ENCODE peak calls at places on chromosomes 7 and 10, in ten cellular contexts. Q, L, V, Z, S, C, N, D, O and F are unnamed samples.
A peak's percentile ranks its signal among the peaks of the same experiment; 100 is the strongest.

GRCh38 chr7:117630501-117630900 is 150.7 kb downstream of the CFTR start:
- DNase-seq in Q (no peak), L (no peak), V (no peak), Z (peak; percentile 3), S (no peak), C (no peak), N (no peak), D (no peak), O (no peak), F (no peak)

GRCh38 chr7:26202019-26202985 is 757 bp downstream of the CBX3 start:
- DNase-seq in Q (peak; percentile 21), L (no peak), V (no peak), Z (no peak), S (no peak), C (no peak), N (peak; percentile 60), D (peak; percentile 41), O (no peak), F (peak; percentile 49)

GRCh38 chr10:129343141-129343540 is 123.9 kb upstream of the MGMT start:
- DNase-seq in Q (no peak), L (no peak), V (no peak), Z (no peak), S (no peak), C (no peak), N (no peak), D (no peak), O (no peak), F (no peak)

GRCh38 chr10:132001238-132001977 is 19.7 kb upstream of the BNIP3 start:
- DNase-seq in Q (no peak), L (no peak), V (peak; percentile 43), Z (peak; percentile 44), S (peak; percentile 45), C (no peak), N (no peak), D (peak; percentile 43), O (no peak), F (no peak)

GRCh38 chr7:43332193-43332796 is 219.8 kb downstream of the HECW1 start:
- DNase-seq in Q (no peak), L (no peak), V (no peak), Z (no peak), S (no peak), C (no peak), N (no peak), D (no peak), O (no peak), F (no peak)

GRCh38 chr10:132611026-132611910 is 73.7 kb downstream of the INPP5A start:
- DNase-seq in Q (no peak), L (no peak), V (no peak), Z (no peak), S (no peak), C (no peak), N (no peak), D (no peak), O (no peak), F (no peak)

GRCh38 chr7:7178081-7178480 is 4.3 kb upstream of the C1GALT1 start:
- DNase-seq in Q (no peak), L (no peak), V (no peak), Z (no peak), S (no peak), C (no peak), N (no peak), D (peak; percentile 89), O (no peak), F (no peak)

GRCh38 chr10:71379118-71379781 is 17.5 kb upstream of the CDH23 start:
- DNase-seq in Q (no peak), L (no peak), V (no peak), Z (no peak), S (no peak), C (no peak), N (no peak), D (no peak), O (no peak), F (no peak)

GRCh38 chr7:156780724-156781455 is 112.1 kb downstream of the LMBR1 start:
- DNase-seq in Q (no peak), L (no peak), V (no peak), Z (no peak), S (no peak), C (peak; percentile 86), N (no peak), D (no peak), O (no peak), F (no peak)

GRCh38 chr7:80087768-80088170 is 46.9 kb upstream of the GNAI1 start:
- DNase-seq in Q (no peak), L (no peak), V (no peak), Z (peak; percentile 54), S (no peak), C (no peak), N (no peak), D (peak; percentile 32), O (no peak), F (no peak)

GRCh38 chr10:7405637-7406036 is 5.2 kb downstream of the SFMBT2 start:
- DNase-seq in Q (no peak), L (no peak), V (no peak), Z (no peak), S (no peak), C (no peak), N (no peak), D (no peak), O (no peak), F (no peak)

GRCh38 chr7:37448637-37449331 is at the start of gene ELMO1:
- DNase-seq in Q (peak; percentile 45), L (no peak), V (peak; percentile 6), Z (peak; percentile 50), S (peak; percentile 85), C (peak; percentile 42), N (peak; percentile 67), D (peak; percentile 2), O (peak; percentile 89), F (peak; percentile 94)

GRCh38 chr7:67518580-67518979 is 521.9 kb downstream of the TYW1 start:
- DNase-seq in Q (no peak), L (no peak), V (no peak), Z (no peak), S (no peak), C (no peak), N (no peak), D (no peak), O (no peak), F (no peak)

GRCh38 chr10:395665-396064 is 260.4 kb downstream of the ZMYND11 start:
- DNase-seq in Q (no peak), L (no peak), V (no peak), Z (no peak), S (peak; percentile 46), C (no peak), N (no peak), D (no peak), O (no peak), F (no peak)
- H3K27ac ChIP-seq in Q (peak overlapping the region; percentile 75), L (no peak overlapping the region), V (no peak overlapping the region), Z (no peak overlapping the region), S (no peak overlapping the region), C (no peak overlapping the region), N (no peak overlapping the region), D (no peak overlapping the region), O (no peak overlapping the region), F (no peak overlapping the region)

GRCh38 chr7:57414852-57415251 is 35.1 kb upstream of the ZNF716 start:
- DNase-seq in Q (no peak), L (no peak), V (no peak), Z (no peak), S (no peak), C (no peak), N (no peak), D (no peak), O (no peak), F (no peak)

GRCh38 chr7:57412168-57412567 is 37.8 kb upstream of the ZNF716 start:
- DNase-seq in Q (no peak), L (no peak), V (no peak), Z (no peak), S (no peak), C (no peak), N (no peak), D (no peak), O (no peak), F (no peak)

GRCh38 chr7:57414415-57414814 is 35.6 kb upstream of the ZNF716 start:
- DNase-seq in Q (no peak), L (no peak), V (no peak), Z (no peak), S (no peak), C (no peak), N (no peak), D (no peak), O (no peak), F (no peak)

GRCh38 chr7:57413529-57414398 is 36.2 kb upstream of the ZNF716 start:
- DNase-seq in Q (no peak), L (no peak), V (no peak), Z (no peak), S (no peak), C (no peak), N (no peak), D (no peak), O (no peak), F (no peak)

GRCh38 chr7:57412618-57413017 is 37.4 kb upstream of the ZNF716 start:
- DNase-seq in Q (no peak), L (no peak), V (no peak), Z (no peak), S (no peak), C (no peak), N (no peak), D (no peak), O (no peak), F (no peak)
- TF ChIP-seq CTCF in Q (no peak), L (no peak), V (no peak), Z (no peak), S (no peak), C (no peak), N (no peak), D (no peak), O (no peak), F (no peak)

DNA sequence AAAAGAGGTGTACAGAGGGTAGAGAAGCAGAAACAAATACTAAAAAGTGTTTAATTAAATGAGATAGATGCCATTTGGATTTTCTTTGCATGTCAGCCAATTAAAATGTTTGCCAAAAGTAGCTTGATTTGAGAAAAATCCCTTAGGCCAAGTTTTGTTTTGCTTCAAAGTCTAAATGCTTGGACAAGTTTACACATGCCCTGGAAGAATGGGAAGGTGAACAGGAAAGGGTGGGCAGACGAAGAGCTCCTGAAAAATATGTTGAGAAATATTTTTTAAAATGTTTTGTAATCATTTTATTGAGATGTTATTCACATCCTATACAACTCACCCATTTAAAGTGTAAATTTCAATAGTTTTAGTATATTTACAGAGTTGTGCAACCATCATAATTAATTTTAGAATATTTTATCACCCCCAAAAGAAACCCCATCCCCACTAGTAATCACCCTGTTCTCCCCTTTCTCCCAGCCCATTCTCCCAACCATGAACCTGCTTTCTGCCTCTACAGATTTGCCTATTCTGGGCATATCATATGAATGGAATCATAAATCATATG is 98.5 kb upstream of the ANK3 start:
- DNase-seq in Q (no peak), L (no peak), V (no peak), Z (no peak), S (no peak), C (no peak), N (no peak), D (no peak), O (no peak), F (no peak)
- H3K27ac ChIP-seq in Q (no peak overlapping the region), L (no peak overlapping the region), V (no peak overlapping the region), Z (no peak overlapping the region), S (no peak overlapping the region), C (no peak overlapping the region), N (no peak overlapping the region), D (no peak overlapping the region), O (no peak overlapping the region), F (no peak overlapping the region)

DNA sequence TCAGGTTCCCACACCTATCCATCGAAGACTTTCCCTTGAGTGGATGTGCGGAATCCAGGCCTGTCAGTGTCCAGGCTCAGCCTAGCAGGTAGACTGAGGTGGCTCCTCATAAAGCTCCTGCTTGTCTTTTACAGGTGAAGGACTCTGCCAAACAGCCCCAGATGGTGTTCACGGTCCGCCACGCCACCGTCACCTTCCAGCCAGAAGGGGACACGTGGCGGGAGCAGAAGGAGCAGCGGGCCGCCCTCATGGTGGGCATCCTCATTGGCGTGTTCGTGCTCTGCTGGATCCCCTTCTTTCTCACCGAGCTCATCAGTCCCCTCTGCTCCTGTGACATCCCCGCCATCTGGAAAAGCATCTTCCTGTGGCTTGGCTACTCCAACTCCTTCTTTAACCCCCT is 13.9 kb downstream of the HTR5A start:
- DNase-seq in Q (no peak), L (no peak), V (no peak), Z (no peak), S (no peak), C (no peak), N (no peak), D (no peak), O (no peak), F (no peak)
- TF ChIP-seq CTCF in Q (no peak), L (no peak), V (no peak), Z (no peak), S (no peak), C (no peak), N (no peak), D (no peak), O (no peak), F (no peak)